ENCODE peak calls at places on chromosomes 6 and 20, in nine cellular contexts. L is right cardiac atrium, X is H9, O is uterus, C is sigmoid colon, R is SJSA1, P is SK-N-SH, B is lower lobe of right lung, D is pancreas. Z is an unnamed sample.

GRCh38 chr6:157317129-157317814 is 6.0 kb downstream of the TMEM242 start:
- DNase-seq in R (peak), O (peak), L (peak), P (no peak), B (no peak), X (no peak), D (no peak), C (peak), Z (no peak)

GRCh38 chr20:1566701-1567100 is 9.2 kb upstream of the SIRPD start:
- DNase-seq in R (no peak), O (no peak), B (no peak), C (no peak), L (no peak), P (no peak), X (no peak), D (no peak), Z (no peak)

GRCh38 chr6:102215425-102215824 is 821.9 kb downstream of the GRIK2 start:
- DNase-seq in P (no peak), R (no peak), C (no peak), O (no peak), X (no peak), B (no peak), D (no peak), L (no peak), Z (no peak)

GRCh38 chr6:81906041-81906440 is 153.6 kb upstream of the TENT5A start:
- DNase-seq in O (no peak), X (no peak), P (no peak), R (no peak), L (no peak), C (no peak), D (no peak), B (no peak), Z (no peak)

GRCh38 chr6:167985911-167986595 is 11.4 kb upstream of the KIF25 start:
- DNase-seq in R (no peak), B (no peak), X (no peak), C (no peak), D (no peak), O (no peak), L (no peak), P (no peak), Z (no peak)

GRCh38 chr20:35892871-35893270 is 61.4 kb downstream of the SCAND1 start:
- DNase-seq in R (no peak), P (no peak), L (no peak), X (no peak), C (no peak), O (no peak), D (no peak), B (no peak), Z (no peak)

GRCh38 chr20:24767623-24768100 is 181.4 kb upstream of the CST7 start:
- DNase-seq in L (no peak), P (no peak), B (no peak), R (no peak), C (no peak), X (peak), O (no peak), D (no peak), Z (no peak)

GRCh38 chr6:5950448-5950847 is 56.3 kb downstream of the NRN1 start:
- DNase-seq in D (no peak), B (no peak), X (peak), P (peak), L (no peak), C (no peak), O (no peak), R (peak), Z (no peak)

GRCh38 chr6:142474446-142475289 is 172.9 kb downstream of the ADGRG6 start:
- DNase-seq in B (no peak), X (peak), C (no peak), O (no peak), D (peak), R (peak), L (peak), P (peak), Z (no peak)

GRCh38 chr6:71419954-71420692 is 131.5 kb downstream of the OGFRL1 start:
- DNase-seq in O (peak), P (peak), X (no peak), C (peak), D (peak), L (peak), B (peak), R (no peak), Z (peak)

GRCh38 chr6:90285611-90286381 is 10.8 kb downstream of the BACH2 start:
- DNase-seq in C (peak), D (peak), X (peak), O (peak), P (peak), R (peak), L (peak), B (peak), Z (peak)

GRCh38 chr6:45538636-45539035 is 160.9 kb upstream of the SUPT3H start:
- DNase-seq in P (no peak), C (peak), B (no peak), D (no peak), L (peak), R (peak), X (no peak), O (peak), Z (no peak)

GRCh38 chr6:80214436-80215022 is 108.1 kb downstream of the BCKDHB start:
- DNase-seq in C (no peak), R (peak), X (no peak), D (peak), B (no peak), L (peak), P (peak), O (no peak), Z (no peak)

GRCh38 chr6:30483677-30484279 is 5.5 kb upstream of the HLA-E start:
- DNase-seq in L (no peak), O (no peak), D (no peak), X (no peak), R (peak), B (no peak), P (peak), C (no peak), Z (no peak)

GRCh38 chr6:75230484-75231325 is 12.9 kb downstream of the COX7A2 start:
- DNase-seq in R (peak), O (no peak), X (no peak), B (no peak), C (no peak), D (no peak), P (peak), L (no peak), Z (no peak)

GRCh38 chr20:48295445-48295903 is 510.2 kb upstream of the SULF2 start:
- DNase-seq in R (peak), B (no peak), D (no peak), C (no peak), P (no peak), X (peak), O (peak), L (no peak), Z (no peak)

GRCh38 chr6:23154159-23154558 is 584.8 kb downstream of the HDGFL1 start:
- DNase-seq in P (no peak), R (no peak), X (no peak), O (no peak), C (no peak), D (no peak), B (no peak), L (no peak), Z (no peak)

GRCh38 chr20:1322511-1323245 is 6.3 kb downstream of the SDCBP2 start:
- DNase-seq in D (no peak), B (no peak), O (peak), X (no peak), R (peak), L (peak), C (peak), P (no peak), Z (no peak)

GRCh38 chr20:61186771-61187170 is 65.3 kb upstream of the CDH4 start:
- DNase-seq in B (no peak), D (no peak), R (no peak), O (no peak), X (no peak), P (no peak), L (no peak), C (no peak), Z (no peak)

GRCh38 chr20:24289737-24290481 is 179.5 kb upstream of the SYNDIG1 start:
- DNase-seq in C (no peak), D (no peak), B (no peak), L (no peak), X (peak), O (no peak), R (no peak), P (no peak), Z (no peak)

GRCh38 chr6:24229694-24230093 is 103.7 kb downstream of the NRSN1 start:
- DNase-seq in C (no peak), P (no peak), R (no peak), B (peak), L (no peak), D (no peak), O (no peak), X (no peak), Z (no peak)

GRCh38 chr6:14729186-14729871 is 516.5 kb upstream of the JARID2 start:
- DNase-seq in L (no peak), D (no peak), B (no peak), P (no peak), C (no peak), O (no peak), X (no peak), R (no peak), Z (no peak)

GRCh38 chr6:12331951-12332749 is 42.0 kb downstream of the EDN1 start:
- DNase-seq in P (no peak), O (no peak), R (peak), D (no peak), C (no peak), L (no peak), B (no peak), X (no peak), Z (no peak)

GRCh38 chr6:86459978-86460377 is 477.4 kb upstream of the HTR1E start:
- DNase-seq in B (no peak), O (no peak), L (no peak), D (no peak), P (no peak), X (no peak), R (no peak), C (no peak), Z (no peak)

GRCh38 chr6:170258395-170258794 is 32.5 kb downstream of the DLL1 start:
- DNase-seq in X (no peak), C (peak), L (no peak), B (no peak), P (no peak), R (no peak), O (no peak), D (no peak), Z (no peak)

GRCh38 chr6:17656644-17657043 is 50.1 kb downstream of the NUP153 start:
- DNase-seq in O (no peak), D (no peak), R (no peak), L (no peak), X (no peak), B (no peak), C (no peak), P (no peak), Z (no peak)

DNA sequence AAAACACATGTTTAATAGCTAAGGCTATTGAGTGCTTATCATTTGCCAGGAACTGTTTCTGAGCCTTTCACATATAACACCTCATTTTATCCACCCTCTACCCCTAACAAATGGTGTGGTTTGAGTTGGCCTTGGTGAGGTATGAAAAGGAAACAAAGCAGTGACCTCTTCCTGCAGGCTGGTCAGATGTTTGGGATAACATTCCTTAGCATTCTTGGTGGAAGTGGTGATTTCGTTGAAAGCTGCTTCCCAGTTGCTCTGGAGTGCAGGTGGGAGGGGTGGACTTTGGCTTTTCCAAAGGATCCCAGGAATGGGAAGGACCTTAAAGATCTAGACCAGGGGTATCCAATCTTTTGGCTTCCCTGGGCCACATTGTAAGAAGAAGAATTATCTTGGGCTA is 41.3 kb downstream of the CARMIL1 start:
- DNase-seq in C (no peak), L (no peak), X (no peak), D (no peak), O (no peak), P (no peak), B (no peak), R (no peak), Z (no peak)
- H3K27ac ChIP-seq in C (no peak), L (no peak), X (no peak), D (no peak), O (no peak), P (no peak), B (no peak), R (no peak), Z (no peak)

GRCh38 chr6:43103253-43103876 is 27.3 kb downstream of the PTK7 start:
- DNase-seq in X (peak), C (peak), L (no peak), B (no peak), R (no peak), O (no peak), D (no peak), P (no peak), Z (no peak)
- H3K27ac ChIP-seq in X (no peak), C (no peak), L (no peak), B (no peak), R (no peak), O (no peak), D (no peak), P (no peak), Z (no peak)

DNA sequence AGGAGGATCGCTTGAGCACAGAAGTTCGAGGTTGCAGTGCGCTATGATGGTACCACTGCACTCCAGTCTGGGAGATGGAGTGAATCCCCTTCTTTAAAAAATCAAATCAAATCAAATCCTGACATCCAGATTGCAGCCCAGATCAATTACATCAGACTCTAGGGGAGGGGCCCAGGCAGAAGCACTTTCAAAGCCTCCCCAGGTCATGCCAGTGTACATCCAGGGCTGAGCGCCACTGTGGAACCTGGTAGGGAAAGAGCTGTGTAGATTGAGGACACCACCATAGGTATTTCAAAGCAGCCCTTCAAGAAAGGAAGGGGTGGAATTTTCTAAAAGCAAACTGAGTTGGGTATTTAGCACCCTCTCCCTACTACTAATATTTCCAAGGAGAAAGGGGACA is 89.5 kb downstream of the PRND start:
- DNase-seq in C (peak), R (no peak), X (no peak), L (peak), D (no peak), B (no peak), P (no peak), O (no peak), Z (no peak)
- H3K27ac ChIP-seq in C (peak), R (no peak), X (no peak), L (no peak), D (no peak), B (peak), P (no peak), O (peak), Z (peak)

DNA sequence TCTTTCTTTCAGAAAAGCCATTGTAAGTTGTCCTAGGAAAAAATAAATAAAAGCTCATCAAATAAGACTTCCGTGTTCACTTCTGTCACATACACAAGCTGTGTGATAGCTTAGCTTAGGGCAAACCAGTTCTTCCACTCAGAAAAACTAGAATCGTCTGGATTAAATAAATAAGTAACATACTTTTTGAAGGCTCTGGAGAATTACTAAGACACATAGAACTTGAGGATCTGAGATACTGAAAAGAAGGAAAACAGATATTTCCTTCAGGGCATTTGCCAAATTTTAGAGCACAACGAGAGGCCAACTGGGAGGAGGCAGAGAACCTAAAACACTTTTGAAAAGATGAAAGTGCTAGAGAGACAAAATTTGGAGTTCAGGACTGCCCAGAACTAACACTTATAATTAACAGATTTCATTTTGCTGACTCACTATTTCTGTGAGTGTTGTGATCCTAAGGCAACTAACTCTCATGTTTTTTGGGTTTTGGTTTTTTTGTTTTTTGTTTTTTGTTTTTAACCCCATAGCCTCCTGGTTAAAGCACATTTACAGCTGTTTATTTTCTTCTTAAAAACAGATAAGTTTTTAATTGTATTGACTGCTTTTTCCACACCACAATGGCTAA is 38.7 kb upstream of the THEMIS start:
- DNase-seq in D (no peak), R (peak), B (no peak), O (no peak), C (no peak), X (no peak), L (no peak), P (no peak), Z (no peak)
- H3K27ac ChIP-seq in D (peak), R (peak), B (no peak), O (no peak), C (no peak), X (no peak), L (no peak), P (no peak), Z (no peak)

DNA sequence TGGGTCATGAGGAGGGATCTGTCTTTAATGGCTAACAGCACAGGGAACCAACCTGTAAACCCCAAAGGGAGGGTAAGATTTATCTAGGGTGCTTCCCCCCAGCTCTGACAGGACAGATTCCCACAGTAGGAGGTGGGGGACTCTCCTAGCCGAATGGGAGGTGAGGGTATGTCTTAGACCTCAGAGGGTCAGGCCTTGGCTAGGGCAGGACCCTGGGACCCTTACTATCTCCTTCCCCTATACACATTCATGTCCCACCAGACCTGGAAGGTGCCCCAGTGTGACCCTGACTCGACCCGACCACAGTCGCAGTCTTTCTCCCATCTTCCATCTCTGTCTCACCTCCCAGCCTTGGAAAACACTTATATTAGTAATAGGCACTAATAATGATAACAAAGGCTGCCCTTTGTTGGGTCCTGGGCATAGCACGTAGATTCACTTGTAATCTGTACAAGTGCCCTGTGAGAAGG is 36.8 kb downstream of the VEGFA start:
- DNase-seq in X (no peak), C (no peak), B (no peak), D (no peak), R (no peak), P (no peak), L (no peak), O (no peak), Z (no peak)
- H3K27ac ChIP-seq in X (no peak), C (no peak), B (no peak), D (no peak), R (no peak), P (peak), L (no peak), O (no peak), Z (no peak)

DNA sequence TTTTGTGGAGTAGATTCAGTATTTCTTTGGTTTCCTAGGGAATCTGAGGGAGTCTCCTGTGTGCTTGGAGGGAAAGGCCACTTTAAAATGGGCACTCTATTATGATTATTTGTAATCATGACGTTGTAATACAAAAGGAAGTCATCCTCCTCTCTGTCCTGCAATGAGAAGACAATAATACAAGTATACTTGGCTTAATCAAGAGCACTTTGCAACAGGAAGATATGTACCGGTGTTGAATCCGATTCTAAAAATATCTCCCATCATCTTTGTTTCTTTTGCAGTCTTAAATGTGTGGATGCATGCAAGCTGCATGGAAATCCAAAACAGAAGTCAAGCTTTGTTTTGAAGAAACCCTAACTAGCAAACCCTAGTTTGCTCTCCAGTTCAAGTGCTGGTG is 94.1 kb upstream of the QKI start:
- DNase-seq in B (no peak), P (no peak), O (no peak), R (no peak), X (no peak), D (no peak), L (no peak), C (no peak), Z (no peak)
- H3K27ac ChIP-seq in B (no peak), P (no peak), O (no peak), R (no peak), X (no peak), D (no peak), L (no peak), C (no peak), Z (peak)

Z was measured in substantia nigra.